ENCODE peak calls at places on chromosomes 12 and 14, in six cellular contexts. M is T47D; R is AG08395; E is activated CD8-positive, alpha-beta memory T cell treated with anti-CD3 and anti-CD28 coated beads for 1 hour; K is BE2C; Q is stimulated activated CD8-positive, alpha-beta memory T cell treated with anti-CD3 and anti-CD28 coated beads, Interleukin-12 subunit alpha, Interleukin-12 subunit beta, amount 100 ng/mL, for 1 hour. P is an unnamed sample.

GRCh38 chr14:96205059-96205993 is 687 bp downstream of the BDKRB2 start:
- DNase-seq in M (peak; percentile 38), K (no peak), Q (no peak), E (no peak), R (no peak), P (no peak)

GRCh38 chr12:122174155-122174845 is at the start of gene IL31:
- DNase-seq in R (no peak), M (no peak), E (no peak), K (no peak), Q (no peak), P (no peak)

GRCh38 chr14:33524244-33524643 is 426.6 kb downstream of the EGLN3 start:
- DNase-seq in E (no peak), R (no peak), Q (no peak), K (no peak), M (no peak), P (no peak)

GRCh38 chr14:71183856-71184255 is 276.6 kb downstream of the PCNX1 start:
- DNase-seq in E (no peak), M (no peak), R (no peak), Q (no peak), K (peak; percentile 66), P (no peak)

GRCh38 chr14:94489336-94489735 is 13.3 kb upstream of the SERPINA9 start:
- DNase-seq in K (no peak), Q (no peak), R (no peak), M (no peak), E (no peak), P (no peak)

GRCh38 chr12:23684121-23684520 is 265.3 kb downstream of the SOX5 start:
- DNase-seq in R (no peak), K (no peak), M (no peak), E (no peak), Q (no peak), P (no peak)

GRCh38 chr14:77124345-77125274 is 17.0 kb downstream of the ZDHHC22 start:
- DNase-seq in K (peak; percentile 71), Q (peak; percentile 20), M (peak; percentile 69), R (peak; percentile 56), E (no peak), P (peak; percentile 26)

GRCh38 chr12:111825509-111825908 is 16.5 kb upstream of the MAPKAPK5 start:
- DNase-seq in R (no peak), M (no peak), E (no peak), K (no peak), Q (no peak), P (no peak)

GRCh38 chr12:55019784-55020183 is at the start of gene NEUROD4:
- DNase-seq in M (peak; percentile 95), K (peak; percentile 36), R (peak; percentile 45), E (no peak), Q (no peak), P (peak; percentile 62)

GRCh38 chr12:69189378-69189978 is 49.9 kb upstream of the CPSF6 start:
- DNase-seq in K (no peak), Q (no peak), M (peak; percentile 34), R (no peak), E (no peak), P (no peak)

P was measured in NCI-H460.